ENCODE peak calls at places on chromosomes 16 and 17, in five cellular contexts. L, F, O, V and N are unnamed samples.
A peak's percentile ranks its signal among the peaks of the same experiment; 100 is the strongest.

GRCh38 chr16:54931757-54932660 is 1.3 kb downstream of the IRX5 start:
- DNase-seq in L (no peak), F (peak; percentile 40), O (no peak), V (no peak), N (no peak)

GRCh38 chr16:11629071-11630030 is 38.9 kb upstream of the SNN start:
- DNase-seq in L (no peak), F (no peak), O (no peak), V (no peak), N (no peak)

GRCh38 chr16:11038777-11039176 is 94.4 kb downstream of the CLEC16A start:
- DNase-seq in L (no peak), F (no peak), O (no peak), V (no peak), N (peak; percentile 24)

GRCh38 chr17:43917348-43918025 is 10.2 kb upstream of the MPP2 start:
- DNase-seq in L (peak; percentile 70), F (no peak), O (no peak), V (no peak), N (peak; percentile 50)

GRCh38 chr17:16419074-16419928 is 3.9 kb downstream of the TRPV2 start:
- DNase-seq in L (no peak), F (peak; percentile 94), O (no peak), V (no peak), N (no peak)

GRCh38 chr16:35152067-35152627 is 1692.7 kb downstream of the TP53TG3F start:
- DNase-seq in L (no peak), F (no peak), O (no peak), V (no peak), N (no peak)

GRCh38 chr17:61127960-61128359 is 271.7 kb upstream of the TBX2 start:
- DNase-seq in L (no peak), F (no peak), O (no peak), V (no peak), N (no peak)

GRCh38 chr16:53529529-53529928 is 26.5 kb upstream of the AKTIP start:
- DNase-seq in L (no peak), F (no peak), O (no peak), V (no peak), N (no peak)

GRCh38 chr17:29855686-29856085 is 74.3 kb downstream of the SSH2 start:
- DNase-seq in L (no peak), F (no peak), O (no peak), V (no peak), N (no peak)

GRCh38 chr17:17546399-17547185 is 44.9 kb downstream of the PEMT start:
- DNase-seq in L (no peak), F (no peak), O (no peak), V (no peak), N (no peak)

GRCh38 chr17:66481259-66481658 is 178.8 kb downstream of the PRKCA start:
- DNase-seq in L (no peak), F (no peak), O (no peak), V (no peak), N (no peak)

GRCh38 chr17:61411114-61411943 is 11.7 kb downstream of the TBX2 start:
- DNase-seq in L (peak; percentile 66), F (peak; percentile 78), O (peak; percentile 91), V (no peak), N (peak; percentile 60)

GRCh38 chr16:57479043-57479421 is 7.3 kb downstream of the DOK4 start:
- DNase-seq in L (no peak), F (no peak), O (no peak), V (no peak), N (no peak)

GRCh38 chr16:2934450-2934849 is 22.7 kb downstream of the FLYWCH1 start:
- DNase-seq in L (no peak), F (no peak), O (no peak), V (no peak), N (no peak)

GRCh38 chr16:30473231-30474061 is 904 bp downstream of the ITGAL start:
- DNase-seq in L (no peak), F (no peak), O (no peak), V (no peak), N (peak; percentile 25)

GRCh38 chr17:72119963-72120877 is 600 bp upstream of the SOX9 start:
- DNase-seq in L (peak; percentile 73), F (peak; percentile 49), O (no peak), V (no peak), N (peak; percentile 53)

GRCh38 chr16:85935957-85936760 is 37.2 kb downstream of the IRF8 start:
- DNase-seq in L (no peak), F (no peak), O (no peak), V (no peak), N (peak; percentile 46)